ENCODE peak calls at places on chromosomes 3 and 15, in six cellular contexts. G is aorta, L is adrenal gland, V is ovary, R is kidney epithelial cell, H is HFF-Myc. S is an unnamed sample.
A peak's percentile ranks its signal among the peaks of the same experiment; 100 is the strongest.

GRCh38 chr3:188230962-188231361 is 77.0 kb downstream of the LPP start:
- DNase-seq in G (no peak), L (no peak), V (no peak), R (no peak), H (no peak), S (no peak)

GRCh38 chr3:111956995-111957736 is 21.7 kb upstream of the ABHD10 start:
- DNase-seq in G (no peak), L (no peak), V (no peak), R (no peak), H (no peak), S (no peak)

GRCh38 chr3:182618981-182619591 is 174.2 kb upstream of the ATP11B start:
- DNase-seq in G (no peak), L (no peak), V (no peak), R (peak; percentile 34), H (no peak), S (no peak)

GRCh38 chr3:17806201-17806600 is 63.8 kb upstream of the TBC1D5 start:
- DNase-seq in G (no peak), L (no peak), V (no peak), R (no peak), H (no peak), S (no peak)

GRCh38 chr15:43105077-43105769 is 615 bp downstream of the UBR1 start:
- DNase-seq in G (no peak), L (peak; percentile 19), V (no peak), R (no peak), H (no peak), S (peak; percentile 41)

GRCh38 chr3:149180057-149180573 is 41.5 kb downstream of the CP start:
- DNase-seq in G (peak; percentile 90), L (peak; percentile 87), V (peak; percentile 96), R (peak; percentile 98), H (peak; percentile 99), S (peak; percentile 61)

GRCh38 chr15:26866298-26867198 is at the start of gene GABRA5:
- DNase-seq in G (no peak), L (peak; percentile 27), V (no peak), R (no peak), H (no peak), S (no peak)

GRCh38 chr3:29649815-29650547 is 369.1 kb downstream of the RBMS3 start:
- DNase-seq in G (peak; percentile 66), L (no peak), V (no peak), R (no peak), H (no peak), S (no peak)

GRCh38 chr3:127784283-127784682 is 38.0 kb downstream of the MGLL start:
- DNase-seq in G (peak; percentile 12), L (no peak), V (no peak), R (no peak), H (no peak), S (no peak)

GRCh38 chr3:102570551-102570950 is 135.7 kb downstream of the ZPLD1 start:
- DNase-seq in G (no peak), L (no peak), V (no peak), R (no peak), H (no peak), S (no peak)

GRCh38 chr15:84818221-84819131 is 1.3 kb downstream of the ALPK3 start:
- DNase-seq in G (no peak), L (peak; percentile 65), V (no peak), R (no peak), H (no peak), S (no peak)
- H3K4me3 ChIP-seq in G (peak overlapping the region; percentile 57), L (no peak overlapping the region), V (no peak overlapping the region), R (peak overlapping the region; percentile 44), H (no peak overlapping the region), S (no peak overlapping the region)

GRCh38 chr3:139541156-139541897 is 1.8 kb upstream of the RBP1 start:
- DNase-seq in G (no peak), L (no peak), V (no peak), R (no peak), H (no peak), S (no peak)

GRCh38 chr3:139537325-139537724 is 2.2 kb downstream of the RBP1 start:
- DNase-seq in G (no peak), L (no peak), V (no peak), R (peak; percentile 86), H (no peak), S (no peak)

GRCh38 chr3:139537795-139538538 is 1.6 kb downstream of the RBP1 start:
- DNase-seq in G (no peak), L (no peak), V (no peak), R (no peak), H (no peak), S (no peak)

GRCh38 chr3:139540686-139541085 is 1.1 kb upstream of the RBP1 start:
- DNase-seq in G (no peak), L (no peak), V (no peak), R (no peak), H (no peak), S (no peak)

DNA sequence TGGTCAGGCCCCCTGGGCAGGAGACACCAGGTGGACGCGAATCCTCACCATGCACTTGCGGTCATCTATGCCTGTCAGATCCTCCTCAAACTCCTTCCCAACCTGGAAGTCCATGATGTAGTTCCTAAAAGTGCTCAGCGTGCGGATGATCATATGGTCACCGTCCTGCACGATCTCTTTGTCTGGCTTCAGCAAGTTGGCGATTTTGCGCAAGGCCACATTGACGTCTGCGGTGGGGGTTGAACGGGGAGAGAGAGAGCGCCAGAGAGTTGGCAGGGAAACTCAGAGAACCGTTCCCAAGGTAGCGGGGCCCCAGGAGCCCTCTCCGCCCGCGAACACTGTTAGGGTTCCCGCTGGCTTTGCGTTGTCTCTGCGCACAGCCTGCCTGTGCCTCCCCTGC is 809 bp downstream of the RBP1 start:
- DNase-seq in G (peak; percentile 74), L (peak; percentile 87), V (peak; percentile 77), R (no peak), H (no peak), S (peak; percentile 29)
- H3K4me3 ChIP-seq in G (peak overlapping the region; percentile 32), L (peak overlapping the region; percentile 60), V (peak overlapping the region; percentile 76), R (peak overlapping the region; percentile 61), H (no peak overlapping the region), S (peak overlapping the region; percentile 47)

GRCh38 chr3:126197343-126197742 is 17.0 kb upstream of the ALDH1L1 start:
- DNase-seq in G (no peak), L (no peak), V (no peak), R (no peak), H (no peak), S (no peak)
- H3K4me3 ChIP-seq in G (no peak overlapping the region), L (no peak overlapping the region), V (no peak overlapping the region), R (no peak overlapping the region), H (no peak overlapping the region), S (no peak overlapping the region)

GRCh38 chr3:43307226-43307625 is 20.9 kb downstream of the SNRK start:
- DNase-seq in G (no peak), L (no peak), V (no peak), R (no peak), H (no peak), S (no peak)
- H3K4me3 ChIP-seq in G (no peak overlapping the region), L (no peak overlapping the region), V (no peak overlapping the region), R (no peak overlapping the region), H (no peak overlapping the region), S (no peak overlapping the region)

GRCh38 chr15:96334017-96334704 is 3.7 kb downstream of the NR2F2 start:
- DNase-seq in G (peak; percentile 42), L (peak; percentile 25), V (no peak), R (no peak), H (no peak), S (peak; percentile 22)
- H3K4me3 ChIP-seq in G (peak overlapping the region; percentile 77), L (no peak overlapping the region), V (peak overlapping the region; percentile 46), R (peak overlapping the region; percentile 69), H (peak overlapping the region; percentile 95), S (peak overlapping the region; percentile 50)

DNA sequence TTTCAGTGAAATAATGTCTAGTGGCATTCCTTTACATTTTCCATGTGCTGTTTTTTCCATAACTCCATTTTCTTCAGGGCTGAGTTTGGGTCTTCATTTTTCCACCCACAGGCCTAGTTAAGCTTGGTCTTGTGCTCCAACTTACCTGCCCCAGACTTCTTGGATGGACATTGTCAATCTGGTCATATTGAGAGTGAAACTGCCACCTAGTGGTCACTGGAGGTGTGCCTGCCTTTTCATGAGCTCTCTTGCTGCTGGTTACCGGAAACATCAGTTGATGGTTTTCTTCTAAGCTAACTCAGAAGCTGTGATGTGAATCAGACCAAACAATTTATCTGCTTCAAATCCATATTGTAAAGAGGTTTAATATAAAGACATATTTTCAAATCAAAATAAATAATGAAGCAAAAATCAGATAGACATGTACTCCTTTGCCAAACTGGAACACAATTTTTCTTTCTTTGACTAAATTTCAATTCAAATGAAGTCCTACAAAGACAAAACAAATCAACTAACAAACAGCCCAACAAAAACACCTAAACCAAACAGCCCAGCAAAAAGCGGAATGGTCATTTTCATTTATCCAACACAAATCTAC is 135.1 kb upstream of the RASGRP1 start:
- DNase-seq in G (peak; percentile 56), L (peak; percentile 46), V (no peak), R (no peak), H (no peak), S (peak; percentile 83)
- H3K4me3 ChIP-seq in G (no peak overlapping the region), L (no peak overlapping the region), V (no peak overlapping the region), R (no peak overlapping the region), H (no peak overlapping the region), S (no peak overlapping the region)

GRCh38 chr15:90177012-90177411 is 24.1 kb upstream of the SEMA4B start:
- DNase-seq in G (no peak), L (no peak), V (no peak), R (no peak), H (no peak), S (no peak)
- H3K4me3 ChIP-seq in G (no peak overlapping the region), L (no peak overlapping the region), V (no peak overlapping the region), R (no peak overlapping the region), H (no peak overlapping the region), S (no peak overlapping the region)

S was measured in colonic mucosa.